ENCODE peak calls at places on chromosomes 5 and 9, in ten cellular contexts. P is brain microvascular endothelial cell, D is upper lobe of left lung, B is right atrium auricular region, S is A549, K is ovary, U is PC-3, F is stomach, Q is bronchial epithelial cell, J is lung. X is an unnamed sample.

GRCh38 chr5:126674145-126674544 is 73.4 kb downstream of the PHAX start:
- DNase-seq in Q (no peak), K (no peak), S (no peak), B (no peak), D (no peak), F (no peak), U (no peak), P (no peak), J (no peak), X (no peak)

GRCh38 chr5:136182618-136183017 is 10.3 kb downstream of the SMIM32 start:
- DNase-seq in D (no peak), J (no peak), U (no peak), S (no peak), P (no peak), Q (peak), K (no peak), B (no peak), F (no peak), X (peak)

GRCh38 chr5:1030801-1031271 is 22.2 kb downstream of the NKD2 start:
- DNase-seq in F (no peak), P (no peak), J (no peak), Q (no peak), B (no peak), D (no peak), U (no peak), K (no peak), S (no peak), X (no peak)

GRCh38 chr5:56126487-56127179 is 106.5 kb downstream of the ANKRD55 start:
- DNase-seq in B (no peak), S (no peak), K (no peak), F (no peak), U (peak), Q (peak), P (peak), D (no peak), J (no peak), X (peak)

GRCh38 chr9:90018688-90019087 is 413.9 kb downstream of the GADD45G start:
- DNase-seq in F (no peak), U (no peak), D (no peak), J (no peak), P (no peak), K (no peak), Q (no peak), S (no peak), B (no peak), X (no peak)

GRCh38 chr9:88891015-88891414 is 100.3 kb upstream of the S1PR3 start:
- DNase-seq in S (no peak), Q (no peak), F (no peak), J (no peak), B (no peak), D (no peak), K (no peak), U (no peak), P (no peak), X (no peak)

GRCh38 chr5:91297994-91298393 is 85.1 kb downstream of the ARRDC3 start:
- DNase-seq in B (no peak), F (no peak), J (no peak), D (no peak), P (no peak), K (no peak), U (no peak), S (no peak), Q (no peak), X (no peak)

GRCh38 chr9:81686614-81687520 is 2.5 kb downstream of the TLE1 start:
- DNase-seq in Q (peak), D (peak), U (peak), P (peak), F (peak), K (peak), S (peak), J (peak), B (peak), X (peak)

GRCh38 chr5:107058239-107058638 is 612.5 kb downstream of the EFNA5 start:
- DNase-seq in K (no peak), S (no peak), U (no peak), J (no peak), Q (peak), F (no peak), D (no peak), B (no peak), P (no peak), X (no peak)

GRCh38 chr9:92971776-92972175 is 24.5 kb downstream of the FGD3 start:
- DNase-seq in J (no peak), B (no peak), Q (no peak), P (no peak), S (no peak), D (no peak), K (no peak), U (no peak), F (no peak), X (no peak)

GRCh38 chr9:116692619-116693018 is 5.5 kb downstream of the TRIM32 start:
- DNase-seq in U (no peak), B (no peak), Q (peak), J (no peak), P (no peak), D (no peak), S (no peak), F (no peak), K (no peak), X (no peak)

GRCh38 chr5:106094128-106094726 is 1576.5 kb downstream of the EFNA5 start:
- DNase-seq in S (no peak), F (no peak), J (no peak), P (no peak), U (peak), K (no peak), Q (peak), D (no peak), B (no peak), X (peak)

GRCh38 chr5:143922718-143923117 is 110.8 kb downstream of the HMHB1 start:
- DNase-seq in S (no peak), D (no peak), J (no peak), F (no peak), K (no peak), P (peak), Q (peak), U (peak), B (no peak), X (peak)

GRCh38 chr5:74575741-74576538 is 64.6 kb downstream of the ENC1 start:
- DNase-seq in D (peak), S (peak), U (peak), J (no peak), P (peak), B (no peak), K (no peak), F (no peak), Q (peak), X (peak)

GRCh38 chr5:39420482-39421145 is 4.2 kb downstream of the DAB2 start:
- DNase-seq in P (peak), D (peak), F (peak), J (peak), U (peak), K (peak), B (peak), S (no peak), Q (no peak), X (peak)

GRCh38 chr5:163569284-163569683 is 63.9 kb downstream of the MAT2B start:
- DNase-seq in D (no peak), S (no peak), Q (peak), F (no peak), B (no peak), J (no peak), K (no peak), P (no peak), U (peak), X (peak)

GRCh38 chr9:35490155-35490909 is 421 bp downstream of the RUSC2 start:
- DNase-seq in B (no peak), U (no peak), F (no peak), P (no peak), S (peak), D (peak), K (peak), J (peak), Q (no peak), X (no peak)

GRCh38 chr5:56838409-56839039 is 23.2 kb downstream of the MAP3K1 start:
- DNase-seq in J (no peak), K (no peak), D (no peak), Q (peak), P (no peak), F (no peak), U (peak), B (no peak), S (peak), X (peak)

GRCh38 chr5:97714426-97714825 is 531.4 kb upstream of the RIOK2 start:
- DNase-seq in J (no peak), Q (no peak), D (no peak), P (no peak), U (no peak), K (no peak), B (no peak), F (no peak), S (no peak), X (no peak)

GRCh38 chr5:77438057-77438456 is 54.1 kb downstream of the WDR41 start:
- DNase-seq in U (no peak), S (no peak), Q (no peak), B (no peak), P (no peak), F (no peak), D (no peak), J (no peak), K (no peak), X (no peak)

GRCh38 chr5:77431719-77432118 is 60.4 kb downstream of the WDR41 start:
- DNase-seq in P (no peak), D (no peak), U (no peak), F (no peak), J (no peak), S (no peak), Q (no peak), B (no peak), K (no peak), X (no peak)

GRCh38 chr5:77431286-77431685 is 60.8 kb downstream of the WDR41 start:
- DNase-seq in U (peak), K (no peak), D (no peak), J (no peak), P (no peak), F (no peak), Q (no peak), S (no peak), B (no peak), X (no peak)

GRCh38 chr5:77437194-77437593 is 54.9 kb downstream of the WDR41 start:
- DNase-seq in J (no peak), B (no peak), F (no peak), Q (no peak), K (no peak), S (no peak), P (no peak), D (no peak), U (peak), X (no peak)
- TF ChIP-seq CTCF in J (no peak), B (no peak), F (no peak), Q (no peak), K (no peak), S (peak), P (peak), D (no peak), U (peak), X (no peak)

GRCh38 chr5:71666321-71666720 is 52.8 kb upstream of the CARTPT start:
- DNase-seq in J (no peak), F (no peak), U (no peak), S (no peak), P (no peak), B (no peak), Q (no peak), K (no peak), D (no peak), X (no peak)
- H3K4me3 ChIP-seq in J (no peak), F (no peak), U (no peak), S (no peak), P (no peak), B (no peak), Q (no peak), K (no peak), D (no peak), X (no peak)

GRCh38 chr5:129094924-129095797 is 612 bp downstream of the ISOC1 start:
- DNase-seq in K (peak), U (peak), S (peak), B (peak), J (peak), P (peak), F (peak), Q (peak), D (peak), X (peak)
- TF ChIP-seq CTCF in K (no peak), U (peak), S (peak), B (no peak), J (no peak), P (no peak), F (no peak), Q (peak), D (no peak), X (no peak)

DNA sequence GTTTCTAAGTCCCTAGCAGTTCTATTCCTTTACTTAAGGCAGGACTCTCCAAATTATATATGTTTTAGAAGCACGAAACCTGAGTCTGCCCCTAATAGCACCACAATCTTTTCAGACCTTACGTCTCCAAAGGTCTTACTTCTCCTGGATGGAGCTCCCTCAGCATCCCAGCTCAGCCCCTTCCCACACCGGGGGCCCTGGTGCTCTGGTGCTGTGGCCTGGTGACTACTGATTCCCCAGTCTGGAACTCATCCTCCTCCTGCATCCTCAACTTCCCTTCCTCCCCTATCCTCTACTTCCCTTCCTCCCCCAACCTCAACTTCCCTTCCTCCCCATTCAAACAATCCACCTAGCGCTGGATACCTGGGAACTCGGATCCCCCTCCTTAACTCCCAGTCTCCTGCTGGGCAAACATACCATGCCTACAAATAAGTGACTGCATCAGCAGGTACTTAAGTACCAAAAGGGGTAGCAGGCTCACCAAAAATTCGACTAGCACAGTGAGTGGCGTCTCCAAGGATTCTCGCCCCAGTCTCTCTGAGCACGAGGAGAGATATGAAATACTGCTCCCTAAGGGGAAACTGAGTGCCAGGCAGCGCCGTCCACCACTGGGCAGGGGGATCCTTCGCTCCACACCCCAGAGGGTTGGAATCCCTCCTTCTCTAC is 848 bp downstream of the IGFBPL1 start:
- DNase-seq in Q (no peak), K (no peak), U (no peak), F (no peak), D (no peak), B (no peak), J (no peak), S (no peak), P (no peak), X (no peak)
- H3K4me3 ChIP-seq in Q (peak), K (no peak), U (no peak), F (peak), D (peak), B (peak), J (no peak), S (peak), P (no peak), X (no peak)

DNA sequence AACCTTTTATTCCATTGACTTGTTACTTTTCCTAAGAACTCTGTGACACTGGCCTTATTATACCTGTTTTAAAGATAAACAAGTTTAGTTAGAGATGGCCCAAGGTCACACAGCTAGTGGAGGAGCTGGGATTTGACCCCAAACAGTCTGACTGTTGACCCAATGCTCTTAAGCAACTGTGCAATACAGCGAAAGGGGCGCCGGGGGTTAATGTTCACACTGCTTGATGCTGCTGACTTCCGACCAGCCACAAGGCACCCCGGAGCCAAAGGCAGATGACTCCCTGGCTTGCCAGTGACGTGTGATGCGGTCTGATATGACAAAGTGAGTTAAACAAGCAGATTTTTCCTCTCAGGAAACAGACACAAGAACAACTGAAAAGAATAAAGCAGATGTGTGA is 23.9 kb downstream of the PIK3R1 start:
- DNase-seq in U (no peak), F (peak), B (peak), S (no peak), K (peak), P (peak), J (peak), D (peak), Q (no peak), X (peak)
- TF ChIP-seq CTCF in U (no peak), F (no peak), B (no peak), S (no peak), K (no peak), P (no peak), J (no peak), D (no peak), Q (no peak), X (no peak)

GRCh38 chr5:32445831-32446614 is 1.5 kb upstream of the ZFR start:
- DNase-seq in J (no peak), B (no peak), D (no peak), Q (no peak), F (no peak), P (no peak), S (no peak), K (no peak), U (no peak), X (no peak)
- H3K4me3 ChIP-seq in J (no peak), B (no peak), D (no peak), Q (no peak), F (no peak), P (no peak), S (no peak), K (no peak), U (no peak), X (no peak)

DNA sequence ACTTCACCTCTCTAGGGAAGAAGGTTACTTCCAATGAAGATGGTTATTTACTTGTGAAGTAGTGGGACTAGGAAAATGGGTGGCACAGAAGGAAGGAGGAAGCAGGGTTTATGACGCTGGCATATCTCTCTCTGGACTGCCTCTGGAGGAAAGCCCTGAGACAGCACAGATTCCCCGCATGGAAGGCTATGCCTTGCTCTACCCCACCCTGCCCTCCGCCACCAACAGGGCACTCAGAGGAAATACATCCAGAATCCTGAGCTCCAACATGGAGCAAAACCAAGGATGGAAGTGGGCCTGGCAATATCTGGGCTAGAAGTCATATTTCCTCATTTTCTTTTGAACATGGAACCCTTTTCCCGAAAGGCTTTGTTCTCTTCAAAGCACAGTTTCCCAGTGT is 346.9 kb downstream of the ZSWIM6 start:
- DNase-seq in Q (no peak), B (no peak), J (no peak), F (no peak), U (no peak), S (peak), P (no peak), K (no peak), D (no peak), X (no peak)
- TF ChIP-seq CTCF in Q (no peak), B (no peak), J (no peak), F (no peak), U (peak), S (no peak), P (peak), K (no peak), D (no peak), X (no peak)

DNA sequence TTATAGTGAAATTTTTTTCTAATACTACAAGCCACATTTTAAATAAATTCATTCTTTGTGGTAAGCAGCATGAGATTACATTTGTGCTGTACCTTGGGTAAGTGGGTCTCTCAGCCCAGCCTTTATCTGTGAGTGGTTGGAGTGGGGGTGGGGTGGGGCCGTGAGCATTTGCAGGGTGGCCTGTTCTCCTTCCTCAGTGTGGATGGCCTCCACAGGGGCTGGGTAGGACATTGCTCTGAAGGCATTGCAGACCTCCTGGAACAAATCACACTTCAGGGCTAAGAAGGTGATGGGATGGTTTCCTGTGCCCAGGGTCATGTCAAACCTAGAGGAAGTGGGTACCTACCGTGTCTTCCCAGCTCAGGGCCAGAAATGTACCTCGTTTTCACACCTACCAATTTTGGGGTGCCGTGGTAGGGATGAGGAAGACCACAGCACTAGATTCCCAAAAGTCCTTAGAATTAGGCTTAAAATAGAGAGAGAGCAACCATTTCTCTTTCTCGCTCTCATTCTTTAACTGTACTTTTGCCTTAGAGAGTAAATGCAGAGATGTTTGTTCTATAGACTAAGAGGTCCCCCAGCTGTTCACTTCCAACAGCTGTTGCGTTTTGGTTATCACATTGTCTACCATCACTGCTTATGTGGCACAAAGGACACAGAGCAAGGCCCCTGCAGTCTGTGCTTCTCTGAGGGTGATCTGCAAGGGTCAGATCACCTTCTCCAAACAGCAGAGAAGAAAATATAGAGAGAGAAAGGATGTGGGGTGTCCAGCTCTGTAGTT is 83.4 kb upstream of the CTSL start:
- DNase-seq in B (no peak), P (no peak), D (peak), F (no peak), U (no peak), S (no peak), J (no peak), K (no peak), Q (no peak), X (no peak)
- H3K4me3 ChIP-seq in B (no peak), P (no peak), D (no peak), F (no peak), U (no peak), S (no peak), J (no peak), K (no peak), Q (no peak), X (no peak)

GRCh38 chr9:127345566-127345965 is 51.4 kb upstream of the SLC2A8 start:
- DNase-seq in K (no peak), J (no peak), U (no peak), B (no peak), D (no peak), Q (no peak), P (no peak), F (no peak), S (no peak), X (no peak)

GRCh38 chr9:127349483-127350127 is 47.4 kb upstream of the SLC2A8 start:
- DNase-seq in B (no peak), J (no peak), F (peak), K (no peak), S (no peak), P (no peak), Q (no peak), D (no peak), U (no peak), X (no peak)

GRCh38 chr9:127347831-127348699 is 48.9 kb upstream of the SLC2A8 start:
- DNase-seq in P (peak), F (peak), B (no peak), J (no peak), D (no peak), U (no peak), Q (peak), S (peak), K (no peak), X (peak)

GRCh38 chr9:127344373-127344995 is 52.5 kb upstream of the SLC2A8 start:
- DNase-seq in U (no peak), B (no peak), P (no peak), Q (no peak), F (no peak), J (no peak), S (no peak), D (no peak), K (no peak), X (no peak)

DNA sequence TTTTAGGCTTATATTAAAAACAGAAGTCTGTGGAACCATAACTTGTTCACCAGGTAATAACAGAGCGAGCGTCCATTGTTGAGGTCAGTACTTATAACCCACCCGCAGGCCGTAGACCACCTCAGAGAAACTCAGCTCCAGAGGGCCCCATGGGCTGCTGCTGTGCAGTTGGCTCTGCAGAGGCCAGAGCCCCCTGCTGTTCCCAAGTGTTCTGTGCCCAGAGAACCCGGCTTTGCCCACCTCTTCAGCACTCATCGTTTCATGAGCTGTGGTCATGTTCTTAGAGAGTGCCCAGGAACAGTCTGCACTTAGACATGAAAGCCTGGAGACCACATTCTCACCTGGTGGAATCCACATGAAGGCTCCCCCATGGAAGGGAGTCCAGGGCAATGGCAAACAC is 50.4 kb upstream of the SLC2A8 start:
- DNase-seq in D (no peak), P (no peak), K (no peak), F (peak), Q (no peak), U (no peak), J (no peak), S (no peak), B (no peak), X (no peak)
- TF ChIP-seq CTCF in D (no peak), P (peak), K (no peak), F (no peak), Q (peak), U (peak), J (no peak), S (no peak), B (no peak), X (peak)